ENCODE peak calls at places on chromosomes 4 and X, in ten cellular contexts. H is activated CD4-positive, alpha-beta T cell treated with anti-CD3 and anti-CD28 coated beads, Interleukin-2, amount 10 ng/mL, durations not matched to agents 7 days and 5 days; B is A172; O is cerebellum; G is lower leg skin; R is hypothalamus; P is globus pallidus; S is GM10248; X is ovary; L is activated CD8-positive, alpha-beta T cell treated with anti-CD3 and anti-CD28 coated beads for 36 hours. W is an unnamed sample.
A peak's percentile ranks its signal among the peaks of the same experiment; 100 is the strongest.

GRCh38 chr4:79603681-79604080 is 195.7 kb upstream of the GK2 start:
- DNase-seq in P (no peak), B (no peak), L (no peak), O (no peak), X (no peak), G (no peak), S (no peak), H (no peak), R (no peak), W (no peak)

GRCh38 chrX:134377537-134377936 is 82.4 kb upstream of the HPRT1 start:
- DNase-seq in H (peak; percentile 35), L (peak; percentile 52), P (no peak), G (no peak), O (no peak), X (no peak), R (no peak), B (peak; percentile 11), S (no peak), W (no peak)

GRCh38 chr4:177410566-177410965 is 31.7 kb downstream of the AGA start:
- DNase-seq in P (no peak), X (no peak), O (no peak), B (no peak), H (no peak), L (no peak), G (no peak), S (no peak), R (no peak), W (no peak)

GRCh38 chrX:122770581-122770980 is 413.5 kb upstream of the GRIA3 start:
- DNase-seq in X (no peak), O (no peak), H (no peak), L (no peak), S (no peak), R (no peak), B (no peak), P (no peak), G (no peak), W (no peak)

GRCh38 chrX:101658661-101659477 is 781 bp downstream of the ARMCX2 start:
- DNase-seq in O (peak; percentile 69), X (peak; percentile 83), L (peak; percentile 74), G (peak; percentile 93), R (peak; percentile 11), B (peak; percentile 9), P (peak; percentile 60), S (peak; percentile 67), H (peak; percentile 57), W (peak; percentile 82)

GRCh38 chr4:99234331-99235010 is 15.4 kb upstream of the ADH6 start:
- DNase-seq in O (no peak), R (no peak), B (no peak), P (no peak), G (no peak), X (no peak), H (no peak), S (no peak), L (no peak), W (no peak)

GRCh38 chr4:108396900-108397299 is 223.5 kb upstream of the RPL34 start:
- DNase-seq in G (no peak), B (no peak), P (no peak), L (no peak), O (no peak), H (no peak), R (no peak), X (no peak), S (no peak), W (peak; percentile 87)

GRCh38 chrX:54550821-54551220 is 20.8 kb downstream of the GNL3L start:
- DNase-seq in X (no peak), O (no peak), H (no peak), G (peak; percentile 72), P (no peak), B (no peak), R (no peak), S (no peak), L (no peak), W (no peak)

GRCh38 chr4:140223056-140223810 is 69.2 kb upstream of the MAML3 start:
- DNase-seq in P (no peak), R (no peak), L (no peak), O (no peak), H (no peak), X (no peak), B (no peak), G (no peak), S (no peak), W (no peak)

GRCh38 chr4:1746265-1746691 is 25.0 kb downstream of the TACC3 start:
- DNase-seq in R (no peak), X (peak; percentile 77), O (peak; percentile 75), B (no peak), P (no peak), G (peak; percentile 93), H (peak; percentile 77), L (peak; percentile 92), S (peak; percentile 86), W (peak; percentile 93)

GRCh38 chr4:135201081-135201480 is 999.5 kb upstream of the PABPC4L start:
- DNase-seq in S (no peak), G (no peak), H (no peak), R (no peak), O (no peak), X (no peak), B (no peak), L (no peak), P (no peak), W (no peak)

GRCh38 chrX:23952984-23953907 is 45.4 kb downstream of the CXorf58 start:
- DNase-seq in G (peak; percentile 75), H (peak; percentile 59), L (peak; percentile 59), P (peak; percentile 10), R (no peak), B (peak; percentile 23), O (no peak), X (no peak), S (peak; percentile 70), W (peak; percentile 78)

GRCh38 chr4:76688737-76689078 is 209.2 kb downstream of the SOWAHB start:
- DNase-seq in B (no peak), L (no peak), S (no peak), P (no peak), O (peak; percentile 46), H (no peak), R (no peak), G (no peak), X (no peak), W (no peak)

GRCh38 chr4:76696109-76696508 is 201.8 kb downstream of the SOWAHB start:
- DNase-seq in H (no peak), S (no peak), G (no peak), L (no peak), P (no peak), X (no peak), R (no peak), B (no peak), O (no peak), W (peak; percentile 94)

GRCh38 chr4:55121246-55121645 is 4.1 kb downstream of the KDR start:
- DNase-seq in X (no peak), H (no peak), R (no peak), P (no peak), O (no peak), B (no peak), L (no peak), G (no peak), S (no peak), W (no peak)

GRCh38 chr4:83334425-83335241 is at the start of gene HPSE:
- DNase-seq in H (peak; percentile 77), R (no peak), S (peak; percentile 70), O (no peak), X (peak; percentile 84), L (peak; percentile 66), P (peak; percentile 22), B (peak; percentile 63), G (peak; percentile 96), W (peak; percentile 78)

GRCh38 chrX:110322603-110323002 is 4.7 kb upstream of the AMMECR1 start:
- DNase-seq in L (no peak), O (no peak), B (no peak), H (no peak), X (no peak), S (no peak), P (no peak), G (no peak), R (no peak), W (no peak)

GRCh38 chrX:14027031-14027430 is 2.7 kb downstream of the GEMIN8 start:
- DNase-seq in G (no peak), X (no peak), L (no peak), H (peak; percentile 18), O (peak; percentile 40), S (no peak), B (peak; percentile 42), R (peak; percentile 34), P (peak; percentile 89), W (no peak)

GRCh38 chr4:157885785-157886184 is 287.0 kb downstream of the GASK1B start:
- DNase-seq in B (no peak), O (no peak), S (no peak), R (no peak), X (no peak), L (no peak), G (no peak), H (no peak), P (no peak), W (no peak)

GRCh38 chr4:5927116-5927515 is 34.2 kb upstream of the CRMP1 start:
- DNase-seq in O (no peak), G (peak; percentile 62), X (no peak), H (no peak), L (no peak), S (no peak), B (no peak), R (no peak), P (no peak), W (no peak)

GRCh38 chrX:38215141-38215540 is 5.5 kb downstream of the SRPX start:
- DNase-seq in B (peak; percentile 86), R (no peak), H (no peak), G (no peak), S (no peak), O (no peak), L (no peak), X (no peak), P (no peak), W (no peak)